ENCODE peak calls at places on chromosomes 5 and 9, in six cellular contexts. B, R, Y, M, V and W are unnamed samples.

GRCh38 chr5:111507276-111507675 is 5.1 kb downstream of the STARD4 start:
- DNase-seq in B (no peak), R (no peak), Y (no peak), M (no peak), V (no peak), W (no peak)

GRCh38 chr9:89755835-89756234 is 151.0 kb downstream of the GADD45G start:
- DNase-seq in B (no peak), R (no peak), Y (peak), M (no peak), V (no peak), W (no peak)

GRCh38 chr9:117491491-117491890 is 76.6 kb upstream of the ASTN2 start:
- DNase-seq in B (no peak), R (peak), Y (no peak), M (no peak), V (no peak), W (no peak)

GRCh38 chr5:153699035-153699434 is 208.6 kb downstream of the GRIA1 start:
- DNase-seq in B (no peak), R (no peak), Y (no peak), M (no peak), V (no peak), W (no peak)

GRCh38 chr5:33513786-33514185 is 73.0 kb downstream of the TARS1 start:
- DNase-seq in B (no peak), R (no peak), Y (no peak), M (no peak), V (no peak), W (no peak)

GRCh38 chr5:92559331-92559730 is 1021.7 kb downstream of the NR2F1-AS1 start:
- DNase-seq in B (no peak), R (no peak), Y (no peak), M (no peak), V (no peak), W (no peak)

GRCh38 chr5:14741721-14742426 is 77.4 kb downstream of the OTULIN start:
- DNase-seq in B (no peak), R (no peak), Y (no peak), M (no peak), V (no peak), W (no peak)

GRCh38 chr9:136004712-136005111 is 43.5 kb upstream of the UBAC1 start:
- DNase-seq in B (no peak), R (no peak), Y (no peak), M (no peak), V (no peak), W (no peak)

GRCh38 chr9:105331755-105332154 is 87.3 kb downstream of the SLC44A1 start:
- DNase-seq in B (no peak), R (no peak), Y (no peak), M (no peak), V (no peak), W (no peak)

GRCh38 chr9:116163293-116164055 is 9.9 kb downstream of the PAPPA start:
- DNase-seq in B (peak), R (no peak), Y (no peak), M (no peak), V (no peak), W (no peak)

GRCh38 chr5:145598184-145598583 is 237.0 kb downstream of the PRELID2 start:
- DNase-seq in B (no peak), R (no peak), Y (no peak), M (no peak), V (no peak), W (no peak)

GRCh38 chr5:136020383-136021015 is 8.3 kb upstream of the TGFBI start:
- DNase-seq in B (no peak), R (peak), Y (no peak), M (peak), V (no peak), W (no peak)

GRCh38 chr9:110979636-110980035 is 58.6 kb downstream of the LPAR1 start:
- DNase-seq in B (no peak), R (no peak), Y (no peak), M (no peak), V (no peak), W (no peak)

GRCh38 chr5:67149933-67150523 is 46.6 kb downstream of the CD180 start:
- DNase-seq in B (no peak), R (no peak), Y (no peak), M (no peak), V (no peak), W (no peak)

GRCh38 chr9:14396171-14396570 is 82.2 kb upstream of the NFIB start:
- DNase-seq in B (peak), R (no peak), Y (peak), M (no peak), V (no peak), W (no peak)

GRCh38 chr9:85516976-85517637 is 224.6 kb downstream of the AGTPBP1 start:
- DNase-seq in B (no peak), R (no peak), Y (no peak), M (no peak), V (no peak), W (no peak)

GRCh38 chr9:137103206-137103999 is 11.1 kb downstream of the DPP7 start:
- DNase-seq in B (no peak), R (no peak), Y (no peak), M (no peak), V (no peak), W (no peak)

GRCh38 chr5:173457482-173457881 is 129.3 kb upstream of the STC2 start:
- DNase-seq in B (peak), R (no peak), Y (no peak), M (no peak), V (no peak), W (no peak)

GRCh38 chr5:11918463-11919045 is 14.3 kb upstream of the CTNND2 start:
- DNase-seq in B (no peak), R (no peak), Y (no peak), M (no peak), V (no peak), W (no peak)

GRCh38 chr9:120578614-120579013 is 1.4 kb downstream of the CDK5RAP2 start:
- DNase-seq in B (no peak), R (no peak), Y (no peak), M (no peak), V (no peak), W (no peak)

GRCh38 chr9:95635986-95636600 is 119.3 kb upstream of the PTCH1 start:
- DNase-seq in B (no peak), R (no peak), Y (no peak), M (no peak), V (no peak), W (no peak)

GRCh38 chr9:101098392-101098791 is 69.9 kb downstream of the PLPPR1 start:
- DNase-seq in B (no peak), R (no peak), Y (no peak), M (no peak), V (no peak), W (no peak)

GRCh38 chr5:153782589-153783238 is 256.0 kb downstream of the FAM114A2 start:
- DNase-seq in B (no peak), R (no peak), Y (no peak), M (no peak), V (no peak), W (no peak)

GRCh38 chr9:108673386-108673785 is 182.4 kb downstream of the ACTL7B start:
- DNase-seq in B (no peak), R (no peak), Y (no peak), M (no peak), V (no peak), W (no peak)

GRCh38 chr9:4964540-4964939 is 20.5 kb upstream of the JAK2 start:
- DNase-seq in B (no peak), R (no peak), Y (no peak), M (no peak), V (no peak), W (no peak)

GRCh38 chr5:79111960-79112702 is 522 bp downstream of the BHMT start:
- DNase-seq in B (no peak), R (no peak), Y (no peak), M (no peak), V (no peak), W (no peak)

GRCh38 chr5:65588694-65589093 is 25.6 kb downstream of the PPWD1 start:
- DNase-seq in B (no peak), R (no peak), Y (no peak), M (no peak), V (no peak), W (no peak)

GRCh38 chr5:18114161-18114802 is 480.0 kb downstream of the TAF11L14 start:
- DNase-seq in B (no peak), R (no peak), Y (no peak), M (no peak), V (no peak), W (no peak)

GRCh38 chr9:8251566-8251965 is 452.0 kb upstream of the DMAC1 start:
- DNase-seq in B (no peak), R (no peak), Y (no peak), M (no peak), V (no peak), W (no peak)

GRCh38 chr9:32566770-32567169 is 6.2 kb downstream of the NDUFB6 start:
- DNase-seq in B (no peak), R (no peak), Y (no peak), M (no peak), V (no peak), W (no peak)

GRCh38 chr5:93899026-93899600 is 157.7 kb upstream of the POU5F2 start:
- DNase-seq in B (no peak), R (no peak), Y (no peak), M (no peak), V (no peak), W (no peak)

GRCh38 chr9:87706066-87706739 is 19.7 kb upstream of the CTSL start:
- DNase-seq in B (no peak), R (no peak), Y (no peak), M (no peak), V (no peak), W (no peak)

GRCh38 chr5:6686916-6687409 is 26.3 kb upstream of the TENT4A start:
- DNase-seq in B (no peak), R (no peak), Y (no peak), M (no peak), V (no peak), W (peak)

GRCh38 chr9:21558079-21558478 is 76.0 kb upstream of the IFNE start:
- DNase-seq in B (no peak), R (no peak), Y (no peak), M (no peak), V (no peak), W (no peak)
- H3K4me3 ChIP-seq in B (no peak), R (no peak), Y (no peak), M (no peak), V (no peak), W (no peak)

DNA sequence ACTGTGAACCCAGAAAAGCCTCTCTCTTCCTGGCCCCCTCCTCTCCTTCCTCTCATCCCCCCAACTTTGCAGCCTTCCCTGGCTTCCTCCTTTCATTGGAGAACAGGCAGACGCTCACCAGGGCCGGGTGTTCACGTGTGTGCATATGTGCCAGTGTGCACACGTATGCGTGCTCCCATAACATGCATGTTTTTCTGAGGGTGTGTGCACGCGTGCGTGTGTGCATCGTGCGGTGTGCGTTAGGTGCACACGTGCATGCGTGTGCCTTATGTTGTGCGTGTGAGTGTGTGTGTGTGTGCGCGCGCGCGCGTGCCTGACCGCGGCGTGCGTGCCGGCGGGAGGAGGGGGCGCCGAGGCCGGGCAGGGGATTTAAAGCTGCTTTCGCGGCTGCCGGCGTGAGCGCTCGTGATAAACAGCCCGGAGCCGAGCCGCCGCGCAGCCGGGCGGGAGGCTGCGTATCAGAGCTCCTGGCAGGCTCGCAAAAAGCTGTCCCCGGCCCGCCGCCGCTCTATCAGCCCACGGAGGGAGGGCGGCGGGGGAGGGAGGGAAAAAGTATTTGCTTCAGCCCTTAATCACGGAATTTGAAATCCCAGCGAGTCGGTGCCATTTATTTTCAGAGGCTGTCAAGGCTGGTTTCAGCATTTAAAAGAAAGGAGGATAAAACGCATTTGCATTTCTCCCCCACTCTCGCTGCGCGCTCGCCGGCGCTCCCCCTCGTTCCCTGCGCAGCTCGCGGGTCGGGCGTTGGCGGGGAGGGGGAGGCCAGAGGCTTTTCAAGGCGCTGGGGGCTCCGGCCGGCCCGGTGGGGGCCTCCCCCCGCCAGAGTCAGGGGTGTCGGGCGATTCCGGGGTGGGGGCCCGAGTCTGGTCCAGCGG is 183.9 kb downstream of the C9orf50 start:
- DNase-seq in B (peak), R (peak), Y (peak), M (no peak), V (no peak), W (peak)
- H3K4me3 ChIP-seq in B (peak), R (peak), Y (peak), M (peak), V (peak), W (no peak)

GRCh38 chr5:76717222-76718083 is 1.5 kb downstream of the F2R start:
- DNase-seq in B (no peak), R (no peak), Y (no peak), M (no peak), V (no peak), W (no peak)
- H3K4me3 ChIP-seq in B (peak), R (no peak), Y (peak), M (no peak), V (peak), W (no peak)

DNA sequence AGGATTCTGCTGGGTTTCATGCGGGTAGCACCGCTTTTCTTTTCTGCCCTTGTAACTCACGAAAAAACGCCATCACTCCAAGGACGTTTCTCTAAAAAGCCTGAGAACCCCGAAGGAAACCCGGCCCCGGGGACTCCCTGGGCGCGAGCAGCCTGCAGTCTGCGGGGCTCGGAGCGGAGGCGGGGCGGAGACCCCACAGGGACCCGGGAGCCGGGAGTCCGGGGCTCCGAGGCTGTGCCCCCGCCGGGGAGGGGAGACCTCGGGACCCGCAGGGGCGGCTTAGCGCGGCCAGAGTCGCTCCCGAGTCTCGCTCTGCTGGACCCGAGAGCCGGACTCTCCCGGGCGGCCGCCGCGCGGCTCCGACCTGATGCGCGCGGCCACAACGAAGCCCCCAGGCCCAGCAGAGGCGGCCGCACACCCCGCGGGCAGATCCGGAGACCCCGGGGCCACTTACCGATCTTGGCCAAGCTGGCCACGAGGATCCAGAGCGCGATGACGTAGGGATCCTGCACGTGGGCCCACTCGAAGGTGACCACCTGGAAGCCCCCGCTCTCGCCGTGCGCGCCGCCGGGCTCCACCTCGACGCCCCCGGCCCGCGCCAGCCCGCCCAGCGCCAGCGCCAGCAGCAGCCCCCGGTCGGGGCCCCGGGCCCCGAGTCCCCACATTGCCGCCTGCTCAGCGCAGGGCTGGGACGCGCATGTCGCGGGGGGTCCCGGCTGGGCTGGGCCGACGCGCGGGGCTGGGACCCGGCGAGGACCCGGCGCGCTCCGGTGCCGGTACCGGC is 399 bp downstream of the SLC9A3 start:
- DNase-seq in B (no peak), R (no peak), Y (no peak), M (no peak), V (no peak), W (no peak)
- H3K4me3 ChIP-seq in B (peak), R (no peak), Y (peak), M (no peak), V (peak), W (no peak)

GRCh38 chr5:159310492-159310891 is 19.8 kb downstream of the IL12B start:
- DNase-seq in B (no peak), R (peak), Y (no peak), M (no peak), V (no peak), W (no peak)
- H3K4me3 ChIP-seq in B (no peak), R (no peak), Y (no peak), M (no peak), V (no peak), W (peak)

GRCh38 chr5:88507261-88507660 is 238.6 kb upstream of the TMEM161B start:
- DNase-seq in B (no peak), R (no peak), Y (no peak), M (no peak), V (no peak), W (no peak)

GRCh38 chr5:88502179-88503064 is 233.8 kb upstream of the TMEM161B start:
- DNase-seq in B (no peak), R (no peak), Y (no peak), M (no peak), V (no peak), W (no peak)

GRCh38 chr5:88503065-88503394 is 234.4 kb upstream of the TMEM161B start:
- DNase-seq in B (no peak), R (no peak), Y (no peak), M (no peak), V (no peak), W (no peak)
- H3K4me3 ChIP-seq in B (peak), R (no peak), Y (peak), M (peak), V (peak), W (peak)

DNA sequence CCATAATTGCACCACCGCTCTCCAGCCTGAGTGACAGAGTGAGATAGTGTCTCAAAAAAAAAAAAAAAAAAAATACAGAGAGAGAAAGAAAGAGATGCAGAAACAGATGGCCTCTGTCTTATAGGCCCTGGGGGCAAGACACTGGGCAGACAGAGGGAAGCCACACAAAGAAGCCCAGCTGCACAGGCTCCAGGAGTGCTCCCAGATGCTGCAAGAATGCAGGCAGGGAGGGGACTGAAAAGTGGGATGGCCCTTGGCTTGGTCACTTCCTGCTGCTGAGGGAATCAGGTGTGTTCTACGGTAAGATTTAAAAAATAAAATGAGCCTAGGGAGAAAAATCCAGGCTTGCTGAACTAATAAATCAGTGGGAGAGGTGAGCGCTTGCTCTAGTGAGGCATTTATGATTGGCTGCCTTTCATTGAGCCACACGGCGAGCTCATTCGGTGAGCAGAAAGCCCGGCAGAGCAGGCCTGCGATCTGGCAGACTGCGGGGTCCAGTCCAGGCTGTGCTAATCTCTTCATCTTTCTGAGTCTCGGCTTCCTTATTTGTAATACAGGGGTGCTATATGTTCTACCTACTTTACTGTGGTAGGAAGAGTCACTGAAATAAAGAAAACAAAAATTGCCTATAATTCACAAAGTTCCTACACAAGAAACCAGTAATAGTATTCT is 80.6 kb downstream of the RAD23B start:
- DNase-seq in B (no peak), R (no peak), Y (peak), M (no peak), V (peak), W (no peak)
- H3K4me3 ChIP-seq in B (no peak), R (no peak), Y (no peak), M (no peak), V (no peak), W (no peak)

GRCh38 chr5:158905281-158905680 is 194.4 kb downstream of the EBF1 start:
- DNase-seq in B (no peak), R (no peak), Y (no peak), M (no peak), V (no peak), W (no peak)

GRCh38 chr5:158914008-158914407 is 185.7 kb downstream of the EBF1 start:
- DNase-seq in B (no peak), R (no peak), Y (no peak), M (no peak), V (no peak), W (no peak)

GRCh38 chr5:158911693-158912363 is 187.9 kb downstream of the EBF1 start:
- DNase-seq in B (no peak), R (no peak), Y (no peak), M (no peak), V (no peak), W (no peak)

GRCh38 chr5:158910782-158911692 is 188.7 kb downstream of the EBF1 start:
- DNase-seq in B (no peak), R (no peak), Y (no peak), M (no peak), V (no peak), W (no peak)

GRCh38 chr5:158908690-158909325 is 190.9 kb downstream of the EBF1 start:
- DNase-seq in B (no peak), R (no peak), Y (no peak), M (no peak), V (no peak), W (no peak)
- H3K4me3 ChIP-seq in B (no peak), R (no peak), Y (no peak), M (no peak), V (no peak), W (no peak)